ENCODE peak calls at places on chromosomes 6 and 20, in seven cellular contexts. Q, C, H, E, P, I and W are unnamed samples.
A peak's percentile ranks its signal among the peaks of the same experiment; 100 is the strongest.

GRCh38 chr6:19697744-19698290 is 139.4 kb upstream of the ID4 start:
- DNase-seq in Q (peak; percentile 81), C (no peak), H (no peak), E (no peak), P (no peak), I (no peak), W (no peak)

GRCh38 chr6:470901-471448 is 79.4 kb downstream of the IRF4 start:
- DNase-seq in Q (no peak), C (no peak), H (no peak), E (no peak), P (no peak), I (no peak), W (no peak)

GRCh38 chr6:107695061-107695715 is 128.9 kb downstream of the SCML4 start:
- DNase-seq in Q (peak; percentile 40), C (no peak), H (no peak), E (no peak), P (no peak), I (no peak), W (no peak)

GRCh38 chr20:57743450-57744095 is 33.8 kb upstream of the PMEPA1 start:
- DNase-seq in Q (no peak), C (no peak), H (no peak), E (no peak), P (no peak), I (no peak), W (no peak)

GRCh38 chr20:58544301-58544700 is 29.1 kb upstream of the APCDD1L start:
- DNase-seq in Q (no peak), C (no peak), H (no peak), E (no peak), P (no peak), I (no peak), W (no peak)

GRCh38 chr20:64119301-64119680 is 11.9 kb upstream of the NPBWR2 start:
- DNase-seq in Q (no peak), C (no peak), H (no peak), E (no peak), P (no peak), I (no peak), W (no peak)

GRCh38 chr6:106417572-106418147 is 57.1 kb downstream of the CRYBG1 start:
- DNase-seq in Q (no peak), C (no peak), H (no peak), E (no peak), P (no peak), I (no peak), W (no peak)

GRCh38 chr20:24936526-24937407 is 12.3 kb upstream of the CST7 start:
- DNase-seq in Q (no peak), C (peak; percentile 70), H (no peak), E (no peak), P (no peak), I (no peak), W (no peak)

GRCh38 chr6:162728177-162728571 is 400 bp downstream of the PACRG start:
- DNase-seq in Q (no peak), C (no peak), H (no peak), E (no peak), P (peak; percentile 1), I (no peak), W (no peak)

GRCh38 chr20:38143646-38144554 is 21.2 kb downstream of the TGM2 start:
- DNase-seq in Q (peak; percentile 95), C (no peak), H (no peak), E (no peak), P (no peak), I (peak; percentile 74), W (no peak)

GRCh38 chr6:45422541-45423110 is 44.9 kb upstream of the SUPT3H start:
- DNase-seq in Q (peak; percentile 55), C (no peak), H (peak; percentile 67), E (peak; percentile 64), P (peak; percentile 52), I (no peak), W (peak; percentile 36)

GRCh38 chr6:71043902-71044301 is 87.0 kb upstream of the B3GAT2 start:
- DNase-seq in Q (peak; percentile 6), C (no peak), H (no peak), E (no peak), P (no peak), I (no peak), W (no peak)

GRCh38 chr20:53227523-53227922 is 255.4 kb downstream of the TSHZ2 start:
- DNase-seq in Q (no peak), C (no peak), H (no peak), E (no peak), P (no peak), I (no peak), W (no peak)

GRCh38 chr6:143396497-143397228 is 53.8 kb downstream of the ADAT2 start:
- DNase-seq in Q (no peak), C (no peak), H (no peak), E (no peak), P (no peak), I (no peak), W (no peak)

GRCh38 chr20:44728835-44729342 is 13.7 kb downstream of the CCN5 start:
- DNase-seq in Q (peak; percentile 68), C (no peak), H (no peak), E (peak; percentile 92), P (no peak), I (peak; percentile 87), W (peak; percentile 87)

GRCh38 chr20:33348136-33348937 is 53.0 kb downstream of the CDK5RAP1 start:
- DNase-seq in Q (no peak), C (no peak), H (no peak), E (no peak), P (no peak), I (no peak), W (no peak)

GRCh38 chr6:149728499-149729234 is 10.8 kb upstream of the LATS1 start:
- DNase-seq in Q (no peak), C (no peak), H (no peak), E (no peak), P (no peak), I (no peak), W (no peak)
- H3K36me3 ChIP-seq in Q (peaks cover 22% of the 10 kb centered on the region), C (no peaks in the 10 kb centered on the region), H (peaks cover 8% of the 10 kb centered on the region), E (peaks cover 90% of the 10 kb centered on the region), P (peaks cover 29% of the 10 kb centered on the region), I (peaks cover 88% of the 10 kb centered on the region), W (peaks cover 16% of the 10 kb centered on the region)

GRCh38 chr20:46108976-46109375 is 9.1 kb upstream of the CD40 start:
- DNase-seq in Q (no peak), C (peak; percentile 64), H (no peak), E (no peak), P (no peak), I (no peak), W (no peak)
- H3K4me1 ChIP-seq in Q (no peaks in the 10 kb centered on the region), C (no peaks in the 10 kb centered on the region), H (no peaks in the 10 kb centered on the region), E (no peaks in the 10 kb centered on the region), P (no peaks in the 10 kb centered on the region), I (no peaks in the 10 kb centered on the region), W (no peaks in the 10 kb centered on the region)

GRCh38 chr20:1183153-1183552 is 1.6 kb downstream of the TMEM74B start:
- DNase-seq in Q (no peak), C (no peak), H (no peak), E (no peak), P (no peak), I (no peak), W (no peak)
- H3K36me3 ChIP-seq in Q (no peaks in the 10 kb centered on the region), C (no peaks in the 10 kb centered on the region), H (no peaks in the 10 kb centered on the region), E (peaks cover 5% of the 10 kb centered on the region), P (no peaks in the 10 kb centered on the region), I (no peaks in the 10 kb centered on the region), W (peaks cover 2% of the 10 kb centered on the region)

GRCh38 chr6:66900081-66900770 is 1193.2 kb upstream of the EYS start:
- DNase-seq in Q (no peak), C (no peak), H (no peak), E (no peak), P (no peak), I (no peak), W (no peak)

GRCh38 chr6:66896415-66896814 is 1189.4 kb upstream of the EYS start:
- DNase-seq in Q (no peak), C (no peak), H (no peak), E (no peak), P (no peak), I (no peak), W (no peak)

GRCh38 chr6:66902457-66902856 is 1195.4 kb upstream of the EYS start:
- DNase-seq in Q (no peak), C (no peak), H (no peak), E (no peak), P (no peak), I (no peak), W (no peak)

DNA sequence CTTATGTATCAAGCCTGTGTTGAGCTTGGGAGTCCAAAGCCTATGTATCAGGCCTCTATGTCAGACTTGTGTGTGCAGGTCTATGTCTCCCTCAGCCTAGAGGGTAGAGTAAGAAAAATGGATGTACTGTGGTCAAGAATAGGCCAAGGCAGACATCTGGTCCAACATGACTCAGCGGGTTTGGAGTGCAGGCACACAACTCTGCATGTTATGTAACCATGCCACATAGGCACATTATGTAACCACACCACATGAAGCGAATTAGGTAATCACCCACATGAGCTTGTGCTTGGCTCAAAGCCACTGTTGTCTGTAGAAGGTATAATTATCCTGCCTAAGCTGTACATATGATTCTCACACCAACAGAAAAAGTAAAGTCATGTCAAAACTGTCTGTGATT is 1190.5 kb upstream of the EYS start:
- DNase-seq in Q (peak; percentile 1), C (no peak), H (peak; percentile 1), E (no peak), P (no peak), I (peak; percentile 30), W (no peak)
- H3K4me1 ChIP-seq in Q (no peaks in the 10 kb centered on the region), C (no peaks in the 10 kb centered on the region), H (no peaks in the 10 kb centered on the region), E (no peaks in the 10 kb centered on the region), P (no peaks in the 10 kb centered on the region), I (no peaks in the 10 kb centered on the region), W (no peaks in the 10 kb centered on the region)